ENCODE peak calls at places on chromosome 6, in nine cellular contexts. C is HS-5; J is activated CD4-positive, alpha-beta T cell treated with anti-CD3 and anti-CD28 coated beads, Interleukin-2, amount 50 U/mL, for 48 hours; S is GM23338; Q is stimulated activated CD4-positive, alpha-beta T cell treated with anti-CD3 and anti-CD28 coated beads, Interleukin-4, amount 100 ng/mL, for 24 hours; I is activated naive CD4-positive, alpha-beta T cell; H is mesenchymal stem cell; W is choroid plexus epithelial cell; F is COR-L47. X is an unnamed sample.

GRCh38 chr6:36349240-36349639 is 12.6 kb upstream of the BNIP5 start:
- DNase-seq in C (no peak), J (no peak), S (no peak), Q (no peak), I (no peak), H (no peak), W (no peak), F (peak), X (no peak)

GRCh38 chr6:137043710-137044365 is 927 bp downstream of the IL20RA start:
- DNase-seq in C (peak), J (no peak), S (peak), Q (no peak), I (no peak), H (peak), W (peak), F (peak), X (peak)

GRCh38 chr6:9200712-9201111 is 765.4 kb upstream of the SLC35B3 start:
- DNase-seq in C (no peak), J (no peak), S (peak), Q (no peak), I (no peak), H (no peak), W (no peak), F (no peak), X (no peak)

GRCh38 chr6:37689356-37689755 is 8.3 kb downstream of the MDGA1 start:
- DNase-seq in C (no peak), J (no peak), S (no peak), Q (no peak), I (no peak), H (no peak), W (no peak), F (no peak), X (no peak)

GRCh38 chr6:96391776-96392175 is 129.8 kb upstream of the UFL1 start:
- DNase-seq in C (no peak), J (no peak), S (peak), Q (no peak), I (no peak), H (no peak), W (no peak), F (peak), X (peak)

GRCh38 chr6:2361195-2361594 is 115.8 kb upstream of the GMDS start:
- DNase-seq in C (no peak), J (no peak), S (no peak), Q (no peak), I (no peak), H (no peak), W (no peak), F (no peak), X (no peak)

GRCh38 chr6:40159865-40160264 is 225.6 kb upstream of the MOCS1 start:
- DNase-seq in C (no peak), J (no peak), S (no peak), Q (no peak), I (no peak), H (no peak), W (no peak), F (no peak), X (no peak)

GRCh38 chr6:127207591-127208120 is 59.0 kb upstream of the RNF146 start:
- DNase-seq in C (peak), J (no peak), S (peak), Q (no peak), I (no peak), H (no peak), W (peak), F (no peak), X (no peak)

GRCh38 chr6:93437491-93437890 is 18.1 kb upstream of the EPHA7 start:
- DNase-seq in C (no peak), J (no peak), S (no peak), Q (no peak), I (no peak), H (no peak), W (no peak), F (no peak), X (no peak)